ENCODE peak calls at places on chromosomes 7 and 10, in ten cellular contexts. H is prostate gland; T is PC-3; S is BJ; W is psoas muscle; R is heart right ventricle; V is astrocyte of the spinal cord; Z is choroid plexus epithelial cell; M is Jurkat, Clone E6-1; C is uterus. G is an unnamed sample.

GRCh38 chr10:73920084-73920483 is 9.2 kb downstream of the PLAU start:
- DNase-seq in H (peak), T (peak), S (no peak), W (peak), R (peak), V (no peak), Z (no peak), M (no peak), C (peak), G (peak)

GRCh38 chr10:130747359-130747758 is 564.2 kb downstream of the TCERG1L start:
- DNase-seq in H (no peak), T (no peak), S (no peak), W (no peak), R (no peak), V (no peak), Z (no peak), M (no peak), C (no peak), G (no peak)

GRCh38 chr10:43210556-43210955 is 56.3 kb downstream of the RASGEF1A start:
- DNase-seq in H (no peak), T (no peak), S (no peak), W (peak), R (no peak), V (no peak), Z (no peak), M (no peak), C (no peak), G (no peak)

GRCh38 chr7:121530251-121531174 is 134.4 kb upstream of the FAM3C start:
- DNase-seq in H (no peak), T (peak), S (peak), W (peak), R (peak), V (peak), Z (peak), M (no peak), C (no peak), G (peak)

GRCh38 chr7:129644634-129645230 is 33.2 kb downstream of the NRF1 start:
- DNase-seq in H (no peak), T (peak), S (no peak), W (no peak), R (no peak), V (peak), Z (peak), M (peak), C (no peak), G (peak)

GRCh38 chr7:27861747-27862146 is 121.8 kb downstream of the TAX1BP1 start:
- DNase-seq in H (no peak), T (no peak), S (no peak), W (no peak), R (no peak), V (no peak), Z (no peak), M (no peak), C (no peak), G (no peak)

GRCh38 chr7:124784879-124785818 is 19.6 kb upstream of the GPR37 start:
- DNase-seq in H (peak), T (peak), S (peak), W (peak), R (no peak), V (peak), Z (peak), M (peak), C (peak), G (peak)

GRCh38 chr7:4200546-4201094 is 481.5 kb upstream of the FOXK1 start:
- DNase-seq in H (no peak), T (peak), S (no peak), W (no peak), R (no peak), V (no peak), Z (no peak), M (no peak), C (no peak), G (no peak)

GRCh38 chr10:122674781-122675180 is 24.9 kb downstream of the C10orf120 start:
- DNase-seq in H (no peak), T (no peak), S (no peak), W (no peak), R (no peak), V (no peak), Z (no peak), M (no peak), C (no peak), G (no peak)

GRCh38 chr10:124367414-124367813 is 51.3 kb downstream of the OAT start:
- DNase-seq in H (no peak), T (no peak), S (no peak), W (no peak), R (no peak), V (no peak), Z (no peak), M (no peak), C (no peak), G (no peak)

GRCh38 chr7:26202019-26202985 is 757 bp downstream of the CBX3 start:
- DNase-seq in H (no peak), T (peak), S (no peak), W (peak), R (peak), V (peak), Z (no peak), M (no peak), C (peak), G (no peak)

GRCh38 chr7:25765110-25765509 is 386.9 kb upstream of the NFE2L3 start:
- DNase-seq in H (no peak), T (no peak), S (no peak), W (no peak), R (no peak), V (no peak), Z (peak), M (no peak), C (no peak), G (no peak)

GRCh38 chr7:155762639-155763038 is 49.6 kb downstream of the SHH start:
- DNase-seq in H (no peak), T (no peak), S (no peak), W (no peak), R (no peak), V (no peak), Z (peak), M (no peak), C (peak), G (no peak)

GRCh38 chr10:30433286-30433778 is 652 bp upstream of the MAP3K8 start:
- DNase-seq in H (peak), T (peak), S (no peak), W (peak), R (peak), V (peak), Z (peak), M (no peak), C (peak), G (peak)

GRCh38 chr7:85595639-85596268 is 408.9 kb upstream of the SEMA3D start:
- DNase-seq in H (no peak), T (peak), S (peak), W (no peak), R (no peak), V (peak), Z (peak), M (no peak), C (no peak), G (peak)

GRCh38 chr10:26292058-26292457 is 75.5 kb downstream of the GAD2 start:
- DNase-seq in H (no peak), T (no peak), S (no peak), W (no peak), R (no peak), V (no peak), Z (no peak), M (no peak), C (no peak), G (no peak)

GRCh38 chr7:32502656-32503189 is 7.4 kb downstream of the AVL9 start:
- DNase-seq in H (no peak), T (no peak), S (no peak), W (no peak), R (no peak), V (no peak), Z (no peak), M (no peak), C (no peak), G (no peak)

GRCh38 chr10:102241444-102242117 is at the start of gene PITX3:
- DNase-seq in H (peak), T (peak), S (peak), W (peak), R (peak), V (peak), Z (peak), M (no peak), C (peak), G (peak)

GRCh38 chr7:47887016-47887640 is 61.1 kb downstream of the PKD1L1 start:
- DNase-seq in H (no peak), T (no peak), S (no peak), W (no peak), R (no peak), V (no peak), Z (no peak), M (no peak), C (no peak), G (no peak)

GRCh38 chr10:767211-767610 is 77.7 kb upstream of the DIP2C start:
- DNase-seq in H (no peak), T (no peak), S (no peak), W (no peak), R (no peak), V (no peak), Z (no peak), M (no peak), C (no peak), G (no peak)

GRCh38 chr7:84191842-84192241 is 2.7 kb downstream of the SEMA3A start:
- DNase-seq in H (no peak), T (peak), S (no peak), W (no peak), R (no peak), V (peak), Z (no peak), M (no peak), C (no peak), G (no peak)

GRCh38 chr7:68162712-68163111 is 1166.1 kb downstream of the TYW1 start:
- DNase-seq in H (no peak), T (no peak), S (no peak), W (no peak), R (no peak), V (no peak), Z (no peak), M (no peak), C (no peak), G (no peak)

GRCh38 chr10:126409821-126410220 is 21.5 kb upstream of the ADAM12 start:
- DNase-seq in H (no peak), T (no peak), S (no peak), W (no peak), R (no peak), V (no peak), Z (no peak), M (no peak), C (no peak), G (no peak)

GRCh38 chr10:79146611-79147130 is 77.9 kb downstream of the ZMIZ1 start:
- DNase-seq in H (peak), T (no peak), S (no peak), W (peak), R (peak), V (no peak), Z (no peak), M (no peak), C (peak), G (no peak)

GRCh38 chr10:33193057-33193866 is 141.2 kb downstream of the NRP1 start:
- DNase-seq in H (peak), T (peak), S (peak), W (peak), R (peak), V (peak), Z (peak), M (peak), C (peak), G (peak)

GRCh38 chr10:73262880-73263279 is 10.4 kb upstream of the MRPS16 start:
- DNase-seq in H (no peak), T (no peak), S (no peak), W (no peak), R (no peak), V (no peak), Z (no peak), M (no peak), C (no peak), G (no peak)

GRCh38 chr10:71472912-71473311 is 76.2 kb downstream of the CDH23 start:
- DNase-seq in H (no peak), T (no peak), S (no peak), W (no peak), R (no peak), V (no peak), Z (no peak), M (no peak), C (no peak), G (no peak)

GRCh38 chr7:6387734-6388294 is 59.9 kb downstream of the DAGLB start:
- DNase-seq in H (no peak), T (no peak), S (no peak), W (no peak), R (no peak), V (no peak), Z (no peak), M (no peak), C (no peak), G (no peak)

GRCh38 chr10:129816702-129817101 is 147.4 kb downstream of the EBF3 start:
- DNase-seq in H (no peak), T (no peak), S (no peak), W (no peak), R (no peak), V (no peak), Z (no peak), M (no peak), C (no peak), G (no peak)

GRCh38 chr10:102660891-102661613 is 16.8 kb downstream of the TRIM8 start:
- DNase-seq in H (no peak), T (no peak), S (peak), W (peak), R (peak), V (peak), Z (peak), M (peak), C (no peak), G (peak)

GRCh38 chr10:96509017-96509641 is 4.6 kb downstream of the TLL2 start:
- DNase-seq in H (no peak), T (no peak), S (peak), W (no peak), R (no peak), V (peak), Z (peak), M (no peak), C (no peak), G (peak)

GRCh38 chr10:97850446-97850845 is 803 bp downstream of the GOLGA7B start:
- DNase-seq in H (no peak), T (no peak), S (no peak), W (no peak), R (no peak), V (no peak), Z (no peak), M (no peak), C (no peak), G (no peak)
- H3K4me3 ChIP-seq in H (peak), T (no peak), S (no peak), W (peak), R (peak), V (no peak), Z (no peak), M (no peak), C (no peak), G (no peak)

GRCh38 chr7:54932818-54933543 is 85.8 kb upstream of the EGFR start:
- DNase-seq in H (peak), T (peak), S (no peak), W (peak), R (peak), V (peak), Z (peak), M (no peak), C (peak), G (peak)

GRCh38 chr7:54931532-54931931 is 87.3 kb upstream of the EGFR start:
- DNase-seq in H (no peak), T (no peak), S (no peak), W (no peak), R (no peak), V (no peak), Z (no peak), M (no peak), C (no peak), G (no peak)

GRCh38 chr7:54933610-54934009 is 85.2 kb upstream of the EGFR start:
- DNase-seq in H (no peak), T (no peak), S (no peak), W (no peak), R (no peak), V (no peak), Z (no peak), M (no peak), C (no peak), G (no peak)
- H3K4me3 ChIP-seq in H (peak), T (peak), S (peak), W (peak), R (peak), V (peak), Z (peak), M (no peak), C (peak), G (peak)

DNA sequence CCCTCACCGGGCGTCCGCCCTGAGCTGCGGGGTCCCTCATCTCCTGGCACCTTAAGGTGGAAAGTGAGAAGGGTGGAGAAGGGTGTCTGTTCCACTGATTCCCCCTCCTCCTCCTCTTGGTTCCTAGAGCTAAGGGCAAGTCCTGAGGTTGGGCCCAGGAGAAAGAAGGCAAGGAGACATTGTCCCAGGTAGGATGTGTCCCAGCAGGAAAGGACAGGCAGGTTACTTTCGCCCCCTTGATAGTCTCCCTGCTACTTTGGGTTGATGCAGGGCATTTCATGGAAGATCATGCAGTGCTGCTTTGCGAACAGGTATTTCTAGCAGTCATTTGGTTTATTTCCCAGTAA is 582 bp downstream of the STEAP2 start:
- DNase-seq in H (no peak), T (peak), S (no peak), W (no peak), R (no peak), V (peak), Z (no peak), M (no peak), C (no peak), G (no peak)
- H3K4me3 ChIP-seq in H (peak), T (peak), S (peak), W (peak), R (peak), V (peak), Z (peak), M (no peak), C (peak), G (peak)

GRCh38 chr7:127751062-127751722 is 99.2 kb downstream of the SND1 start:
- DNase-seq in H (no peak), T (no peak), S (peak), W (no peak), R (no peak), V (peak), Z (peak), M (no peak), C (no peak), G (peak)
- H3K4me3 ChIP-seq in H (no peak), T (no peak), S (no peak), W (no peak), R (no peak), V (no peak), Z (no peak), M (no peak), C (no peak), G (no peak)

GRCh38 chr7:54725255-54725654 is 33.8 kb downstream of the SEC61G start:
- DNase-seq in H (no peak), T (no peak), S (no peak), W (no peak), R (no peak), V (no peak), Z (no peak), M (no peak), C (no peak), G (no peak)

GRCh38 chr7:54719425-54719824 is 39.6 kb downstream of the SEC61G start:
- DNase-seq in H (no peak), T (no peak), S (no peak), W (no peak), R (no peak), V (no peak), Z (no peak), M (no peak), C (no peak), G (no peak)

GRCh38 chr7:54722502-54722901 is 36.5 kb downstream of the SEC61G start:
- DNase-seq in H (no peak), T (no peak), S (no peak), W (no peak), R (no peak), V (no peak), Z (no peak), M (no peak), C (no peak), G (no peak)

GRCh38 chr7:54722026-54722425 is 37.0 kb downstream of the SEC61G start:
- DNase-seq in H (no peak), T (no peak), S (no peak), W (no peak), R (no peak), V (no peak), Z (no peak), M (no peak), C (no peak), G (no peak)

DNA sequence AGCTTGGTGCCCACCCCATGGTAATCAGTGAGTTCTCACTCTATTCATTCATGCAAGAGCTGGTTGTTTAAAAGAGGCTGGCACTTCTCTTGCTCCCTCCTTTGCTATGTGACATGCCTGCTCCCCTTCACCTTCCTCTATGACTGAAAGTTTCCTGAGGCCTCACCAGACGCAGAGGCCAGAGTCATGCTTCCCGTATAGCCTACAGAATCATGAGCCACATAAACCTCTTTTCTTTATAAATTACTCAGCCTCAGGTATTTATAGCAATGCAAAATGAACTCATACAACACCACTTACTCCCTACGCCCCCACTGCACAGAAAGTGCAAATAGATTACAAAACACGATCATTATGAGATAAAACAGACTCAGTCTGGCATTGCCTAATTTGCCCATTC is 39.0 kb downstream of the SEC61G start:
- DNase-seq in H (no peak), T (no peak), S (no peak), W (no peak), R (no peak), V (no peak), Z (no peak), M (no peak), C (no peak), G (no peak)
- H3K4me3 ChIP-seq in H (no peak), T (no peak), S (no peak), W (no peak), R (no peak), V (no peak), Z (no peak), M (no peak), C (no peak), G (no peak)

DNA sequence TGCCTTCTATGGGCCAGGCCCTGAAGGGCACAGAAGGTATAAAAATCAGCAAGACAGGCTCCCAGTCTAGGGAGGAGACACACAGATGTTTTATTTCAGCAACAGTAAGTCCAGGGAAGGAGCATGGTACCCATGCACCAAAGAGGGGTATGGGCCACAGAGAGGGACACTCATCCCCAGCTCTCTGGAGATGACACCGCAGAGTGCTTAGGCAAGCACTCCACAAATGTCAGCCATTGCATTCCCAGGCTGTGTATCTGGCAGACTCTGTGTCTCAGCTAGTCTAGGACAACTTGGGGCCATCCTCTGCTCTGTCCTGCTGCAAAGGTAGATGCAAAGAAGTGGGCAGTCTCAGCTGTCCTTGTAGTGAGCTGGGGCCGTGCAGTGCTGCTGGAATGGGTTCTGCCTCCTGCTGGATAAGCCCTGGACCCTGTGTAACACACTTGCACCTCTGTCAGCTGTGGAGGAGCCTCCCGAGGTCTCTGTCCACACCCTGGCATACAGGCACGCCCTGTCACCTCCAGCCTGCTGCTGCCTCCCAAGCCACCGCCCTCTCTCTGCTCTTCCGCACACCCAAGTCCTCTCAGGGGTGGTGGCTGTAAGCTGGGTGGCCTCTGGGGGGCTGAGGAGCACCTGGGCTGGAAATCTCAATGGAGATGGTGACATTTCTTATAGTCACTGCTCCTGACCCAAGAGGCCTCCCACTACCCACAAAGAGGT is 57.6 kb downstream of the VOPP1 start:
- DNase-seq in H (no peak), T (no peak), S (no peak), W (no peak), R (no peak), V (no peak), Z (no peak), M (no peak), C (no peak), G (no peak)
- H3K4me3 ChIP-seq in H (no peak), T (no peak), S (no peak), W (no peak), R (no peak), V (no peak), Z (no peak), M (no peak), C (no peak), G (no peak)

GRCh38 chr7:36387437-36388345 is 2.0 kb upstream of the ANLN start:
- DNase-seq in H (no peak), T (peak), S (no peak), W (no peak), R (no peak), V (no peak), Z (no peak), M (no peak), C (no peak), G (no peak)
- H3K4me3 ChIP-seq in H (no peak), T (no peak), S (no peak), W (no peak), R (no peak), V (no peak), Z (no peak), M (no peak), C (no peak), G (no peak)

GRCh38 chr7:150322114-150322832 is 882 bp upstream of the LRRC61 start:
- DNase-seq in H (no peak), T (no peak), S (no peak), W (no peak), R (no peak), V (no peak), Z (no peak), M (peak), C (no peak), G (no peak)
- H3K4me3 ChIP-seq in H (peak), T (peak), S (no peak), W (peak), R (peak), V (peak), Z (peak), M (peak), C (peak), G (no peak)

GRCh38 chr7:70415179-70415972 is 716.6 kb upstream of the GALNT17 start:
- DNase-seq in H (no peak), T (no peak), S (no peak), W (no peak), R (no peak), V (no peak), Z (no peak), M (no peak), C (no peak), G (no peak)
- H3K4me3 ChIP-seq in H (no peak), T (no peak), S (no peak), W (no peak), R (no peak), V (no peak), Z (no peak), M (no peak), C (no peak), G (no peak)

G was measured in foreskin fibroblast.